ENCODE peak calls at places on chromosomes 6 and 20, in nine cellular contexts. W, O, M, T, U, X, L, J and H are unnamed samples.

GRCh38 chr6:96888745-96889144 is 8.9 kb downstream of the NDUFAF4 start:
- DNase-seq in J (no peak), W (no peak), M (no peak), U (no peak), X (no peak), T (no peak), O (no peak), L (no peak), H (no peak)

GRCh38 chr6:157406666-157407065 is 25.7 kb downstream of the ZDHHC14 start:
- DNase-seq in O (no peak), L (no peak), J (no peak), T (no peak), W (no peak), X (no peak), M (no peak), U (no peak), H (no peak)

GRCh38 chr6:51129043-51129442 is 310.4 kb downstream of the TFAP2B start:
- DNase-seq in O (no peak), X (no peak), T (no peak), M (no peak), W (no peak), L (no peak), U (no peak), J (no peak), H (no peak)

GRCh38 chr20:52410182-52410647 is 218.6 kb upstream of the ZFP64 start:
- DNase-seq in T (no peak), U (no peak), J (no peak), M (no peak), L (no peak), X (peak; percentile 51), O (no peak), W (peak; percentile 49), H (no peak)

GRCh38 chr6:75374913-75375530 is 90.4 kb upstream of the TMEM30A start:
- DNase-seq in T (no peak), O (peak; percentile 60), M (no peak), J (no peak), U (no peak), L (no peak), W (no peak), X (no peak), H (no peak)

GRCh38 chr20:22490287-22491187 is 93.8 kb downstream of the FOXA2 start:
- DNase-seq in U (no peak), L (peak; percentile 84), M (peak; percentile 100), X (no peak), J (no peak), T (no peak), O (peak; percentile 62), W (peak; percentile 80), H (peak; percentile 59)

GRCh38 chr6:70108230-70108629 is 194.7 kb downstream of the COL9A1 start:
- DNase-seq in U (peak; percentile 45), T (no peak), X (no peak), J (no peak), W (no peak), L (no peak), M (peak; percentile 19), O (no peak), H (no peak)

GRCh38 chr6:147154454-147154853 is 49.8 kb upstream of the STXBP5 start:
- DNase-seq in M (peak; percentile 9), U (no peak), X (no peak), J (no peak), L (no peak), T (no peak), O (no peak), W (no peak), H (no peak)

GRCh38 chr6:193773-194310 is 98.4 kb upstream of the DUSP22 start:
- DNase-seq in W (no peak), T (no peak), M (no peak), O (no peak), U (peak; percentile 72), X (no peak), L (no peak), J (no peak), H (no peak)
- H3K27ac ChIP-seq in W (no peak overlapping the region), T (no peak overlapping the region), M (no peak overlapping the region), O (no peak overlapping the region), U (peak overlapping the region; percentile 80), X (no peak overlapping the region), L (no peak overlapping the region), J (no peak overlapping the region), H (no peak overlapping the region)

DNA sequence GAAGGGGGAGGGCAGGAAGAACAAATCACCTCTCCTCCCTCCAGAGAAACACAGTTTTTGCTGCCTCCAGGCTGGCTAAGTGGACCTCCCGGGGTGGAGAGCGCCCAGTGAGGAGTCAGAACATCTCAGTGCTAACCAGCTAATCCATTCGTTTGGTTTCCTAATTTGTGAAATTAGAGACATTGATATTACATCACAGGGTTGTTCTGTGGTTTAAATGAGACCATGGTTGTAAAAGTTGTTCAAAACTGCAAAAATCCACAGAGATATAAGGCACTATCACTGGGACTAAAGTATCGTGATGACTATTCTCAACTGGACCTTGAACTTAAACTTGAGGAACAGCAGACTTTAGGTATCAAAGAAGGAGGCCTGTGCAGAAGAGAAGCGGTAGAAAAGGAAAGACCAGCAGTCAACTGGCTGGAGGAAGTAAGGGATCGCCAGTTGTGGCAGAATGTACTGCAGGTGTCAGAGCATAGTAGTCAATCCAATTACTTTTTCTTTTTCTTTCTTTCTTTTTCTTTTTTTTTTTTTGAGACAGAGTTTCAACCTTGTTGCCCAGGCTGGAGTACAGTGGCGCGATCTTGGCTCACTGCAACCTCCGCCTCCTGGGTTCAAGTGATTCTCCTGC is 33.9 kb downstream of the RIPOR2 start:
- DNase-seq in L (no peak), W (no peak), X (no peak), T (no peak), J (no peak), M (no peak), O (no peak), U (peak; percentile 51), H (no peak)
- H3K4me1 ChIP-seq in L (no peaks in the 10 kb centered on the region), W (no peaks in the 10 kb centered on the region), X (peaks cover 94% of the 10 kb centered on the region), T (peaks cover 49% of the 10 kb centered on the region), J (no peaks in the 10 kb centered on the region), M (no peaks in the 10 kb centered on the region), O (no peaks in the 10 kb centered on the region), U (peaks cover 69% of the 10 kb centered on the region), H (no peaks in the 10 kb centered on the region)

DNA sequence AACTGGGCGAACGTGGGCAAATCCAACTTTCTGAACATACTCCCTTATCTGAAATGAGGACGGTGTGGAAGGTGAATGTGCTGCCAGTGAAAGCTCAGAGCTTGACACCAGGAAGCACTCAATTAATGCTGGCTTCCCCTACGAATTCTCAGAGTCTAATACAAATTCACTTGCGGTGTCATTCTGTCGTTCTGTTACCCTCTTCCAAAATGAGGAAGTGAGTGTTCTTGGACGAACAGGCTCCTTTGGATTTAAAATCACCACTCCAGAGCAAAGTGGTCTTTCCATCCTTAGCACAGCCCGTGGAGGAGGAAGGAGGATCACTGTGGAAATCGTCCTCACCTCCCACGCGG is 41.6 kb downstream of the RIOK1 start:
- DNase-seq in M (no peak), W (no peak), T (no peak), J (no peak), X (no peak), O (no peak), U (no peak), L (no peak), H (no peak)
- H3K9me3 ChIP-seq in M (no peaks in the 10 kb centered on the region), W (no peaks in the 10 kb centered on the region), T (no peaks in the 10 kb centered on the region), J (no peaks in the 10 kb centered on the region), X (no peaks in the 10 kb centered on the region), O (no peaks in the 10 kb centered on the region), U (no peaks in the 10 kb centered on the region), L (no peaks in the 10 kb centered on the region), H (no peaks in the 10 kb centered on the region)

GRCh38 chr6:36136551-36136950 is 6.2 kb downstream of the MAPK13 start:
- DNase-seq in O (no peak), J (no peak), L (no peak), X (no peak), M (no peak), U (no peak), T (no peak), W (no peak), H (no peak)
- H3K27ac ChIP-seq in O (no peak overlapping the region), J (no peak overlapping the region), L (no peak overlapping the region), X (no peak overlapping the region), M (no peak overlapping the region), U (no peak overlapping the region), T (no peak overlapping the region), W (no peak overlapping the region), H (no peak overlapping the region)

DNA sequence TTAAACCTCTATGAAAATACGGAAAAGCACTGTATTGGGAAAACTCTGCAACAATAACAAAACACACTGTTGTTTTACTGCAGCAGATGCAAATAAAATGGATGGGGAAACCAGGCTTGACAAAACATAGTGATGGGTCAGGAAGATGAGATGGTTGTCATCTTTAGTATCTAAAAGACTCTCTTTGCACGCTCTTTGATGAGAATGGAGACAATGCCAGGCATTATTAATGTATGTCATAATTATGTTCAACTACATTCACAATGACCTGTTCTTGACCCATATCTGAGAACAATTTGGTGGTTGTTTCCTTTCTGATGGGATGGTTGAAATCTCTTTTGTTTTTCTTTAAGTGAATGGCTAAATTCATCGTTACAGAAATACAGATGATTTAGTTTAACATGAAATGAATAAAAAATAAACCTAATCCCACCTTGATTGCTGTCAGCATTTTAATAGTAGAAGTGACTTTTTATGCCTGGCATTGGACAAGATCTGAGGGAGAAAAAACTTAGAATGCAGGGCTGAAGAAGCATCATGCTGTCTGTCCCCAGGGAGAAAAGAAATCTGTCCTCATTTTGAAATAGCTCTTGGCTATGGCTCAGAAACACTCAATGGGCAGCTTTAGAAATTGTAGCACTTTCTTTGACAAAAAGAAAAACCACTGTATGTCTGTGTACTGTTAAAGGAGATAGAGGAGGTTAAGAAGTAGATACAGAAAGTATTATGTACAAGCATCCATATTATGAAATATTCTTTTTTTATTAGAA is 12.5 kb upstream of the GRIK2 start:
- DNase-seq in J (no peak), W (no peak), T (no peak), L (no peak), U (no peak), M (no peak), O (no peak), X (no peak), H (no peak)
- H3K4me1 ChIP-seq in J (no peaks in the 10 kb centered on the region), W (no peaks in the 10 kb centered on the region), T (no peaks in the 10 kb centered on the region), L (no peaks in the 10 kb centered on the region), U (no peaks in the 10 kb centered on the region), M (no peaks in the 10 kb centered on the region), O (no peaks in the 10 kb centered on the region), X (no peaks in the 10 kb centered on the region), H (no peaks in the 10 kb centered on the region)